ENCODE peak calls at places on chromosomes 6 and 20, in five cellular contexts. D, L, K, Q and F are unnamed samples.

GRCh38 chr6:39072830-39073229 is 24.2 kb downstream of the GLP1R start:
- DNase-seq in D (no peak), L (no peak), K (no peak), Q (no peak), F (no peak)

GRCh38 chr6:20691185-20691584 is 156.9 kb downstream of the CDKAL1 start:
- DNase-seq in D (no peak), L (no peak), K (no peak), Q (no peak), F (no peak)

GRCh38 chr20:62795023-62795761 is 1.1 kb upstream of the MRGBP start:
- DNase-seq in D (peak), L (peak), K (peak), Q (peak), F (peak)

GRCh38 chr20:10297684-10298240 is 79.1 kb downstream of the SNAP25 start:
- DNase-seq in D (peak), L (no peak), K (no peak), Q (no peak), F (no peak)

GRCh38 chr6:2576499-2576898 is 174.2 kb downstream of the MYLK4 start:
- DNase-seq in D (no peak), L (no peak), K (no peak), Q (no peak), F (no peak)

GRCh38 chr6:11253594-11253993 is 21.1 kb upstream of the NEDD9 start:
- DNase-seq in D (no peak), L (no peak), K (no peak), Q (no peak), F (no peak)

GRCh38 chr6:106138151-106138550 is 52.0 kb downstream of the PRDM1 start:
- DNase-seq in D (no peak), L (no peak), K (no peak), Q (no peak), F (no peak)

GRCh38 chr6:119020597-119021561 is 57.6 kb downstream of the FAM184A start:
- DNase-seq in D (no peak), L (no peak), K (no peak), Q (no peak), F (no peak)

GRCh38 chr6:33990061-33990541 is 155.8 kb downstream of the GRM4 start:
- DNase-seq in D (no peak), L (no peak), K (no peak), Q (no peak), F (no peak)

GRCh38 chr6:24851086-24851485 is 52.4 kb upstream of the ARMH2 start:
- DNase-seq in D (no peak), L (no peak), K (no peak), Q (no peak), F (no peak)

GRCh38 chr6:11236351-11236750 is 3.9 kb upstream of the NEDD9 start:
- DNase-seq in D (no peak), L (no peak), K (peak), Q (peak), F (no peak)

GRCh38 chr6:53728570-53729194 is 63.1 kb upstream of the KLHL31 start:
- DNase-seq in D (peak), L (peak), K (peak), Q (peak), F (peak)

GRCh38 chr20:63095718-63096654 is 89.2 kb upstream of the BHLHE23 start:
- DNase-seq in D (no peak), L (no peak), K (no peak), Q (no peak), F (no peak)

GRCh38 chr6:157312733-157313132 is 10.6 kb downstream of the TMEM242 start:
- DNase-seq in D (no peak), L (no peak), K (no peak), Q (no peak), F (no peak)

GRCh38 chr6:166370489-166370888 is 12.3 kb downstream of the MPC1 start:
- DNase-seq in D (no peak), L (no peak), K (no peak), Q (no peak), F (no peak)

GRCh38 chr6:79307321-79308036 is 73.0 kb upstream of the HMGN3 start:
- DNase-seq in D (no peak), L (no peak), K (no peak), Q (no peak), F (no peak)

GRCh38 chr6:16437984-16438383 is 199.6 kb downstream of the GMPR start:
- DNase-seq in D (no peak), L (no peak), K (peak), Q (peak), F (no peak)

GRCh38 chr6:81909981-81910910 is 157.8 kb upstream of the TENT5A start:
- DNase-seq in D (peak), L (no peak), K (no peak), Q (no peak), F (no peak)

GRCh38 chr6:33694977-33695376 is 16.5 kb downstream of the UQCC2 start:
- DNase-seq in D (no peak), L (no peak), K (no peak), Q (no peak), F (no peak)

GRCh38 chr20:44064501-44065400 is 122.2 kb downstream of the JPH2 start:
- DNase-seq in D (no peak), L (no peak), K (no peak), Q (no peak), F (no peak)

GRCh38 chr20:48066256-48066655 is 281.0 kb upstream of the SULF2 start:
- DNase-seq in D (peak), L (no peak), K (no peak), Q (no peak), F (no peak)

GRCh38 chr6:162377735-162378134 is 349.8 kb downstream of the PRKN start:
- DNase-seq in D (no peak), L (no peak), K (no peak), Q (no peak), F (no peak)

GRCh38 chr6:16148498-16148897 is 19.6 kb downstream of the MYLIP start:
- DNase-seq in D (no peak), L (no peak), K (no peak), Q (no peak), F (no peak)

GRCh38 chr6:83908813-83909212 is 49.3 kb downstream of the CYB5R4 start:
- DNase-seq in D (no peak), L (no peak), K (no peak), Q (no peak), F (no peak)

GRCh38 chr20:49668181-49668877 is 45.3 kb downstream of the B4GALT5 start:
- DNase-seq in D (no peak), L (no peak), K (peak), Q (peak), F (no peak)

GRCh38 chr6:132412656-132413500 is 11.6 kb upstream of the MOXD1 start:
- DNase-seq in D (peak), L (no peak), K (no peak), Q (no peak), F (no peak)

GRCh38 chr6:14550817-14551216 is 433.2 kb downstream of the CD83 start:
- DNase-seq in D (peak), L (no peak), K (no peak), Q (no peak), F (no peak)

GRCh38 chr20:59673998-59674445 is 69.7 kb downstream of the PHACTR3 start:
- DNase-seq in D (no peak), L (no peak), K (no peak), Q (no peak), F (no peak)

GRCh38 chr6:156617376-156617775 is 159.8 kb upstream of the ARID1B start:
- DNase-seq in D (peak), L (no peak), K (no peak), Q (no peak), F (no peak)